ENCODE peak calls at places on chromosomes 6 and 20, in four cellular contexts. One of them, this sample, is unnamed.
A peak's percentile ranks its signal among the peaks of the same experiment; 100 is the strongest.

GRCh38 chr6:89999154-89999553 is 104.9 kb downstream of the GJA10 start:
- DNase-seq in stomach: peak; percentile 63
- DNase-seq in SW 1271: no peak
- DNase-seq in endothelial cell: no peak
- DNase-seq in this sample: no peak

GRCh38 chr6:108250240-108250866 is 10.5 kb downstream of the SNX3 start:
- DNase-seq in stomach: no peak
- DNase-seq in SW 1271: no peak
- DNase-seq in endothelial cell: no peak
- DNase-seq in this sample: no peak

GRCh38 chr6:111737065-111737521 is 131.4 kb upstream of the TRAF3IP2 start:
- DNase-seq in stomach: no peak
- DNase-seq in SW 1271: no peak
- DNase-seq in endothelial cell: no peak
- DNase-seq in this sample: no peak

GRCh38 chr6:67606905-67607828 is 1027.9 kb upstream of the ADGRB3 start:
- DNase-seq in stomach: no peak
- DNase-seq in SW 1271: no peak
- DNase-seq in endothelial cell: no peak
- DNase-seq in this sample: no peak

GRCh38 chr6:142240203-142240602 is 61.6 kb upstream of the ADGRG6 start:
- DNase-seq in stomach: no peak
- DNase-seq in SW 1271: no peak
- DNase-seq in endothelial cell: no peak
- DNase-seq in this sample: no peak

GRCh38 chr20:34536798-34537394 is 20.7 kb downstream of the DYNLRB1 start:
- DNase-seq in stomach: peak; percentile 73
- DNase-seq in SW 1271: no peak
- DNase-seq in endothelial cell: peak; percentile 56
- DNase-seq in this sample: peak; percentile 78

GRCh38 chr6:167806061-167806700 is 20.5 kb upstream of the AFDN start:
- DNase-seq in stomach: no peak
- DNase-seq in SW 1271: no peak
- DNase-seq in endothelial cell: no peak
- DNase-seq in this sample: no peak

GRCh38 chr20:57315083-57315963 is 14.3 kb upstream of the SPO11 start:
- DNase-seq in stomach: no peak
- DNase-seq in SW 1271: no peak
- DNase-seq in endothelial cell: no peak
- DNase-seq in this sample: no peak

GRCh38 chr6:55293116-55293515 is 34.2 kb upstream of the GFRAL start:
- DNase-seq in stomach: no peak
- DNase-seq in SW 1271: no peak
- DNase-seq in endothelial cell: no peak
- DNase-seq in this sample: no peak

GRCh38 chr20:24667689-24668383 is 198.4 kb downstream of the SYNDIG1 start:
- DNase-seq in stomach: no peak
- DNase-seq in SW 1271: no peak
- DNase-seq in endothelial cell: no peak
- DNase-seq in this sample: no peak

GRCh38 chr6:2020909-2021308 is 224.5 kb downstream of the GMDS start:
- DNase-seq in stomach: no peak
- DNase-seq in SW 1271: no peak
- DNase-seq in endothelial cell: no peak
- DNase-seq in this sample: no peak

GRCh38 chr6:156359912-156360311 is 417.3 kb upstream of the ARID1B start:
- DNase-seq in stomach: no peak
- DNase-seq in SW 1271: no peak
- DNase-seq in endothelial cell: peak; percentile 54
- DNase-seq in this sample: no peak

GRCh38 chr20:41447026-41447425 is 80.4 kb upstream of the EMILIN3 start:
- DNase-seq in stomach: no peak
- DNase-seq in SW 1271: no peak
- DNase-seq in endothelial cell: no peak
- DNase-seq in this sample: no peak

GRCh38 chr6:143536866-143537691 is 25.6 kb upstream of the FUCA2 start:
- DNase-seq in stomach: peak; percentile 68
- DNase-seq in SW 1271: no peak
- DNase-seq in endothelial cell: peak; percentile 61
- DNase-seq in this sample: peak; percentile 69

GRCh38 chr20:17972121-17972520 is 3.3 kb downstream of the MGME1 start:
- DNase-seq in stomach: no peak
- DNase-seq in SW 1271: no peak
- DNase-seq in endothelial cell: no peak
- DNase-seq in this sample: no peak

GRCh38 chr6:80226156-80226555 is 119.7 kb downstream of the BCKDHB start:
- DNase-seq in stomach: no peak
- DNase-seq in SW 1271: no peak
- DNase-seq in endothelial cell: no peak
- DNase-seq in this sample: no peak

GRCh38 chr6:18207438-18207837 is 52.2 kb downstream of the KDM1B start:
- DNase-seq in stomach: no peak
- DNase-seq in SW 1271: no peak
- DNase-seq in endothelial cell: no peak
- DNase-seq in this sample: peak; percentile 63